ENCODE peak calls at places on chromosomes 12 and 14, in ten cellular contexts. One of them, this sample, is unnamed.

GRCh38 chr12:23944067-23944466 is 5.4 kb downstream of the SOX5 start:
- DNase-seq in bronchial epithelial cell: no peak
- DNase-seq in fibroblast of lung: no peak
- DNase-seq in cardiac fibroblast: no peak
- DNase-seq in transverse colon: no peak
- DNase-seq in CD14-positive monocyte: no peak
- DNase-seq in HFF-Myc: no peak
- DNase-seq in WTC11: no peak
- DNase-seq in brain microvascular endothelial cell: no peak
- DNase-seq in lower leg skin: no peak
- DNase-seq in this sample: no peak

GRCh38 chr14:90986510-90986909 is 73.9 kb downstream of the RPS6KA5 start:
- DNase-seq in bronchial epithelial cell: peak; percentile 68
- DNase-seq in fibroblast of lung: no peak
- DNase-seq in cardiac fibroblast: no peak
- DNase-seq in transverse colon: no peak
- DNase-seq in CD14-positive monocyte: no peak
- DNase-seq in HFF-Myc: no peak
- DNase-seq in WTC11: no peak
- DNase-seq in brain microvascular endothelial cell: no peak
- DNase-seq in lower leg skin: no peak
- DNase-seq in this sample: no peak

GRCh38 chr12:46562625-46563228 is 190.2 kb upstream of the SLC38A2 start:
- DNase-seq in bronchial epithelial cell: peak; percentile 97
- DNase-seq in fibroblast of lung: peak; percentile 81
- DNase-seq in cardiac fibroblast: peak; percentile 94
- DNase-seq in transverse colon: no peak
- DNase-seq in CD14-positive monocyte: no peak
- DNase-seq in HFF-Myc: no peak
- DNase-seq in WTC11: no peak
- DNase-seq in brain microvascular endothelial cell: peak; percentile 83
- DNase-seq in lower leg skin: no peak
- DNase-seq in this sample: peak; percentile 51

GRCh38 chr14:79090781-79091180 is 920.6 kb downstream of the NRXN3 start:
- DNase-seq in bronchial epithelial cell: no peak
- DNase-seq in fibroblast of lung: no peak
- DNase-seq in cardiac fibroblast: no peak
- DNase-seq in transverse colon: no peak
- DNase-seq in CD14-positive monocyte: no peak
- DNase-seq in HFF-Myc: no peak
- DNase-seq in WTC11: no peak
- DNase-seq in brain microvascular endothelial cell: no peak
- DNase-seq in lower leg skin: no peak
- DNase-seq in this sample: no peak

GRCh38 chr12:67539946-67540345 is 108.6 kb upstream of the DYRK2 start:
- DNase-seq in bronchial epithelial cell: peak; percentile 71
- DNase-seq in fibroblast of lung: no peak
- DNase-seq in cardiac fibroblast: no peak
- DNase-seq in transverse colon: no peak
- DNase-seq in CD14-positive monocyte: no peak
- DNase-seq in HFF-Myc: no peak
- DNase-seq in WTC11: no peak
- DNase-seq in brain microvascular endothelial cell: no peak
- DNase-seq in lower leg skin: no peak
- DNase-seq in this sample: no peak

GRCh38 chr12:5467941-5468340 is 36.0 kb downstream of the NTF3 start:
- DNase-seq in bronchial epithelial cell: peak; percentile 21
- DNase-seq in fibroblast of lung: no peak
- DNase-seq in cardiac fibroblast: no peak
- DNase-seq in transverse colon: no peak
- DNase-seq in CD14-positive monocyte: no peak
- DNase-seq in HFF-Myc: no peak
- DNase-seq in WTC11: no peak
- DNase-seq in brain microvascular endothelial cell: no peak
- DNase-seq in lower leg skin: no peak
- DNase-seq in this sample: no peak

GRCh38 chr12:29317556-29318363 is 63.2 kb downstream of the ERGIC2 start:
- DNase-seq in bronchial epithelial cell: peak; percentile 59
- DNase-seq in fibroblast of lung: peak; percentile 63
- DNase-seq in cardiac fibroblast: peak; percentile 64
- DNase-seq in transverse colon: peak; percentile 55
- DNase-seq in CD14-positive monocyte: peak; percentile 59
- DNase-seq in HFF-Myc: peak; percentile 60
- DNase-seq in WTC11: peak; percentile 18
- DNase-seq in brain microvascular endothelial cell: peak; percentile 50
- DNase-seq in lower leg skin: peak; percentile 62
- DNase-seq in this sample: no peak

GRCh38 chr14:72049462-72049861 is 117.2 kb downstream of the RGS6 start:
- DNase-seq in bronchial epithelial cell: peak; percentile 22
- DNase-seq in fibroblast of lung: no peak
- DNase-seq in cardiac fibroblast: no peak
- DNase-seq in transverse colon: no peak
- DNase-seq in CD14-positive monocyte: no peak
- DNase-seq in HFF-Myc: no peak
- DNase-seq in WTC11: no peak
- DNase-seq in brain microvascular endothelial cell: no peak
- DNase-seq in lower leg skin: no peak
- DNase-seq in this sample: no peak

GRCh38 chr12:77384941-77385340 is 319.6 kb upstream of the E2F7 start:
- DNase-seq in bronchial epithelial cell: no peak
- DNase-seq in fibroblast of lung: no peak
- DNase-seq in cardiac fibroblast: no peak
- DNase-seq in transverse colon: no peak
- DNase-seq in CD14-positive monocyte: no peak
- DNase-seq in HFF-Myc: no peak
- DNase-seq in WTC11: no peak
- DNase-seq in brain microvascular endothelial cell: peak; percentile 14
- DNase-seq in lower leg skin: no peak
- DNase-seq in this sample: no peak

GRCh38 chr12:77377622-77378021 is 312.3 kb upstream of the E2F7 start:
- DNase-seq in bronchial epithelial cell: no peak
- DNase-seq in fibroblast of lung: no peak
- DNase-seq in cardiac fibroblast: no peak
- DNase-seq in transverse colon: no peak
- DNase-seq in CD14-positive monocyte: no peak
- DNase-seq in HFF-Myc: no peak
- DNase-seq in WTC11: no peak
- DNase-seq in brain microvascular endothelial cell: no peak
- DNase-seq in lower leg skin: no peak
- DNase-seq in this sample: no peak

GRCh38 chr12:77387214-77387613 is 321.8 kb upstream of the E2F7 start:
- DNase-seq in bronchial epithelial cell: no peak
- DNase-seq in fibroblast of lung: no peak
- DNase-seq in cardiac fibroblast: no peak
- DNase-seq in transverse colon: no peak
- DNase-seq in CD14-positive monocyte: no peak
- DNase-seq in HFF-Myc: no peak
- DNase-seq in WTC11: no peak
- DNase-seq in brain microvascular endothelial cell: no peak
- DNase-seq in lower leg skin: no peak
- DNase-seq in this sample: no peak

GRCh38 chr12:77377116-77377515 is 311.7 kb upstream of the E2F7 start:
- DNase-seq in bronchial epithelial cell: no peak
- DNase-seq in fibroblast of lung: peak; percentile 66
- DNase-seq in cardiac fibroblast: peak; percentile 74
- DNase-seq in transverse colon: no peak
- DNase-seq in CD14-positive monocyte: no peak
- DNase-seq in HFF-Myc: peak; percentile 30
- DNase-seq in WTC11: no peak
- DNase-seq in brain microvascular endothelial cell: peak; percentile 73
- DNase-seq in lower leg skin: no peak
- DNase-seq in this sample: no peak

DNA sequence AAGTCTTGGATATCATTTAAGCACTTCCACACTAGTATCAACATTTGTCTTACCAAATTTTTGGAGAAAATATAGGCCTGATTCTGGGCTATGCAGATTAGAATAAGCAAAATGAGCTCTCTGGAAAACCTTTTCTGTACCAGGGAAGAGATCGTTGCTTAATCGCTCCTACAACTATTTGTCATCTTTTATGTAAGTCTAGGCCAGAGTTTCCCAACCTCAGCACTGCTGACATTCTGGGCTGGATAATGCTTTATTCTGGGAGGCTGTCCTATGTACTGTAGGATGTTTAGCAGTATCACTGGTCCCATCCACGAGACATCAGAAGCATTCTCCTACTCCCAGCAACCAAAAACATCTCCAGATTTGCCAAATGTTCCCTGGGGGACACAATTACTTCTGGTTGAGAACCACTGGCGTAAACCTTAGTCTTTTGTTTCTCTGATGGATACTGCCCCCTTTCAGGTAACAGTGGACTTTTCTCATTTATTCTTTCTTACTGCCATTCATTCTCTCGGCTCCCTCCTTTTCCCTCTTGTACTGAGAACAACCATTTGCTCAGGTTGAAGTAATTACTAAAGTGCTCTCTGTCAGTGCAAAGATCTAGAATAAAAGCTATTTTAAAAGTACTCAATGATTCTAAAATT is 316.9 kb upstream of the E2F7 start:
- DNase-seq in bronchial epithelial cell: peak; percentile 4
- DNase-seq in fibroblast of lung: peak; percentile 31
- DNase-seq in cardiac fibroblast: peak; percentile 21
- DNase-seq in transverse colon: no peak
- DNase-seq in CD14-positive monocyte: no peak
- DNase-seq in HFF-Myc: no peak
- DNase-seq in WTC11: no peak
- DNase-seq in brain microvascular endothelial cell: no peak
- DNase-seq in lower leg skin: no peak
- DNase-seq in this sample: no peak
- TF ChIP-seq CTCF in bronchial epithelial cell: no peak
- TF ChIP-seq CTCF in fibroblast of lung: no peak
- TF ChIP-seq CTCF in cardiac fibroblast: no peak
- TF ChIP-seq CTCF in transverse colon: no peak
- TF ChIP-seq CTCF in CD14-positive monocyte: no peak
- TF ChIP-seq CTCF in HFF-Myc: no peak
- TF ChIP-seq CTCF in WTC11: no peak
- TF ChIP-seq CTCF in brain microvascular endothelial cell: no peak
- TF ChIP-seq CTCF in lower leg skin: no peak
- TF ChIP-seq CTCF in this sample: no peak

GRCh38 chr14:20696776-20697175 is 8.2 kb downstream of the ANG start:
- DNase-seq in bronchial epithelial cell: no peak
- DNase-seq in fibroblast of lung: no peak
- DNase-seq in cardiac fibroblast: no peak
- DNase-seq in transverse colon: no peak
- DNase-seq in CD14-positive monocyte: no peak
- DNase-seq in HFF-Myc: no peak
- DNase-seq in WTC11: no peak
- DNase-seq in brain microvascular endothelial cell: no peak
- DNase-seq in lower leg skin: no peak
- DNase-seq in this sample: no peak
- TF ChIP-seq CTCF in bronchial epithelial cell: no peak
- TF ChIP-seq CTCF in fibroblast of lung: no peak
- TF ChIP-seq CTCF in cardiac fibroblast: no peak
- TF ChIP-seq CTCF in transverse colon: no peak
- TF ChIP-seq CTCF in CD14-positive monocyte: no peak
- TF ChIP-seq CTCF in HFF-Myc: no peak
- TF ChIP-seq CTCF in WTC11: no peak
- TF ChIP-seq CTCF in brain microvascular endothelial cell: no peak
- TF ChIP-seq CTCF in lower leg skin: no peak
- TF ChIP-seq CTCF in this sample: no peak

GRCh38 chr12:91991397-91992187 is 154.1 kb downstream of the BTG1 start:
- DNase-seq in bronchial epithelial cell: peak; percentile 29
- DNase-seq in fibroblast of lung: peak; percentile 28
- DNase-seq in cardiac fibroblast: no peak
- DNase-seq in transverse colon: no peak
- DNase-seq in CD14-positive monocyte: no peak
- DNase-seq in HFF-Myc: no peak
- DNase-seq in WTC11: no peak
- DNase-seq in brain microvascular endothelial cell: no peak
- DNase-seq in lower leg skin: no peak
- DNase-seq in this sample: no peak
- TF ChIP-seq CTCF in bronchial epithelial cell: no peak
- TF ChIP-seq CTCF in fibroblast of lung: no peak
- TF ChIP-seq CTCF in cardiac fibroblast: no peak
- TF ChIP-seq CTCF in transverse colon: no peak
- TF ChIP-seq CTCF in CD14-positive monocyte: no peak
- TF ChIP-seq CTCF in HFF-Myc: no peak
- TF ChIP-seq CTCF in WTC11: no peak
- TF ChIP-seq CTCF in brain microvascular endothelial cell: no peak
- TF ChIP-seq CTCF in lower leg skin: no peak
- TF ChIP-seq CTCF in this sample: no peak

GRCh38 chr12:131226345-131227265 is 272.9 kb downstream of the ADGRD1 start:
- DNase-seq in bronchial epithelial cell: no peak
- DNase-seq in fibroblast of lung: no peak
- DNase-seq in cardiac fibroblast: no peak
- DNase-seq in transverse colon: no peak
- DNase-seq in CD14-positive monocyte: no peak
- DNase-seq in HFF-Myc: no peak
- DNase-seq in WTC11: no peak
- DNase-seq in brain microvascular endothelial cell: no peak
- DNase-seq in lower leg skin: no peak
- DNase-seq in this sample: no peak

GRCh38 chr12:131230340-131231099 is 276.8 kb downstream of the ADGRD1 start:
- DNase-seq in bronchial epithelial cell: no peak
- DNase-seq in fibroblast of lung: no peak
- DNase-seq in cardiac fibroblast: no peak
- DNase-seq in transverse colon: no peak
- DNase-seq in CD14-positive monocyte: no peak
- DNase-seq in HFF-Myc: no peak
- DNase-seq in WTC11: no peak
- DNase-seq in brain microvascular endothelial cell: no peak
- DNase-seq in lower leg skin: no peak
- DNase-seq in this sample: no peak

GRCh38 chr12:131233737-131234474 is 280.2 kb downstream of the ADGRD1 start:
- DNase-seq in bronchial epithelial cell: no peak
- DNase-seq in fibroblast of lung: no peak
- DNase-seq in cardiac fibroblast: no peak
- DNase-seq in transverse colon: no peak
- DNase-seq in CD14-positive monocyte: no peak
- DNase-seq in HFF-Myc: no peak
- DNase-seq in WTC11: no peak
- DNase-seq in brain microvascular endothelial cell: no peak
- DNase-seq in lower leg skin: no peak
- DNase-seq in this sample: no peak

GRCh38 chr12:131231194-131231980 is 277.7 kb downstream of the ADGRD1 start:
- DNase-seq in bronchial epithelial cell: no peak
- DNase-seq in fibroblast of lung: no peak
- DNase-seq in cardiac fibroblast: no peak
- DNase-seq in transverse colon: no peak
- DNase-seq in CD14-positive monocyte: no peak
- DNase-seq in HFF-Myc: no peak
- DNase-seq in WTC11: no peak
- DNase-seq in brain microvascular endothelial cell: no peak
- DNase-seq in lower leg skin: no peak
- DNase-seq in this sample: no peak

DNA sequence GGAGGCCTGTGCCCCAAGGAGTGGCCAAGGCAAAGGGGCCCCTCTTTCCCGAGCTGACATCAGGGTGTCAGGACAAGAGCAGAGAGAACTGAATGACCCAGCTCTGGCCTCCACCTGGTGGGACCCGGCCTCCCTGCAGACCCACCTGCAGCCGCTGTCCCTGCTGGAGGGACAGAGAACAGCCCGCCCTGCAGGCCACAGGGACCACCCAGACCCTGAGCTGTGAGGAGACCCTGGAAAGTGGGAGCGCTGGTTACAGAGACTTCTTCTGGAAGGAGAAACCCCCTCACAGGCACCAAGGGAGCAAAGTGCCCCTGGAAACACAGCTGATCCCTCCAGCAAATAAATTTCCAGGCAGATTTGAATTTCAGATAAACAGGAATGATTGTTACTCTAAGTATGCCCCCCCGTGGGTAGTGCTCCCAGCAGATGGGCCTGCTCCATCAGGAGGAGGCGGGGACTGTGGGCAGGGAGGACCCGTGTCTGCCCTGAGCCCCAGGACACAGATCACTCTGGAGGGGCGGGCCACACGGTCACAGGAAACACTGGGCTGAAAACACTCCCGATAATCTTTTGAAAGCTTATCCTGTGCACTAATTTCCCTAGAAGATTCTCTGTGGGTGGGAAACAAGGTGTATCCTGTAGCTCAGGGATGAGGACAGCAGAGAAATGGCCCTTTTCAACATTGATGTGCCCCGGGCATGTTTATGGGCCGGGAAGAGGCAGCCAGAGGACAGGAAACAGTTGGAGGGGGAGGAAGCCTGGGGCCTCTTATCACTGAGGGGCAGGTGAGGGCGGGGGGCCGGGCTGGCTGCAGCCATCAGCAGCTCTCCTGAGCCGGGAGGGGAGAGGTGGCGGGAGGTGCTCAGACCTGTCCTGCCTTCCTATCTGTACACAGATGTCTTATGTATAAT is 276.0 kb downstream of the ADGRD1 start:
- DNase-seq in bronchial epithelial cell: no peak
- DNase-seq in fibroblast of lung: no peak
- DNase-seq in cardiac fibroblast: no peak
- DNase-seq in transverse colon: no peak
- DNase-seq in CD14-positive monocyte: no peak
- DNase-seq in HFF-Myc: no peak
- DNase-seq in WTC11: peak; percentile 60
- DNase-seq in brain microvascular endothelial cell: no peak
- DNase-seq in lower leg skin: no peak
- DNase-seq in this sample: no peak
- TF ChIP-seq CTCF in bronchial epithelial cell: no peak
- TF ChIP-seq CTCF in fibroblast of lung: no peak
- TF ChIP-seq CTCF in cardiac fibroblast: no peak
- TF ChIP-seq CTCF in transverse colon: no peak
- TF ChIP-seq CTCF in CD14-positive monocyte: no peak
- TF ChIP-seq CTCF in HFF-Myc: no peak
- TF ChIP-seq CTCF in WTC11: no peak
- TF ChIP-seq CTCF in brain microvascular endothelial cell: no peak
- TF ChIP-seq CTCF in lower leg skin: no peak
- TF ChIP-seq CTCF in this sample: no peak